ENCODE peak calls at places on chromosomes 4 and X, in nine cellular contexts. U is RWPE1; F is astrocyte; Y is dorsolateral prefrontal cortex; P is A549; B is PC-9; W is IMR-90; V is tibial nerve; A is CD4-positive, alpha-beta T cell. G is an unnamed sample.

GRCh38 chr4:109432676-109433075 is 939 bp upstream of the SEC24B start:
- DNase-seq in U (no peak), F (peak; percentile 73), Y (no peak), P (peak; percentile 12), B (no peak), W (peak; percentile 77), V (no peak), A (no peak), G (no peak)

GRCh38 chr4:96170198-96170597 is 330.3 kb downstream of the PDHA2 start:
- DNase-seq in U (no peak), F (no peak), Y (no peak), P (peak; percentile 3), B (no peak), W (no peak), V (no peak), A (no peak), G (no peak)

GRCh38 chr4:119020158-119020557 is 115.5 kb upstream of the MYOZ2 start:
- DNase-seq in U (no peak), F (peak; percentile 70), Y (no peak), P (no peak), B (no peak), W (peak; percentile 80), V (no peak), A (no peak), G (no peak)

GRCh38 chrX:9133426-9133825 is 99.5 kb upstream of the FAM9B start:
- DNase-seq in U (no peak), F (peak; percentile 63), Y (no peak), P (no peak), B (no peak), W (peak; percentile 64), V (no peak), A (no peak), G (no peak)

GRCh38 chrX:11341274-11342256 is 48.4 kb downstream of the AMELX start:
- DNase-seq in U (peak; percentile 36), F (peak; percentile 79), Y (no peak), P (peak; percentile 8), B (no peak), W (peak; percentile 79), V (peak; percentile 38), A (no peak), G (no peak)

GRCh38 chrX:50787099-50787498 is 26.9 kb downstream of the SHROOM4 start:
- DNase-seq in U (no peak), F (no peak), Y (no peak), P (no peak), B (no peak), W (no peak), V (no peak), A (no peak), G (no peak)

GRCh38 chrX:31233941-31234496 is 162.2 kb upstream of the FTHL17 start:
- DNase-seq in U (no peak), F (no peak), Y (no peak), P (no peak), B (no peak), W (no peak), V (no peak), A (no peak), G (no peak)

GRCh38 chr4:83212041-83212851 is 72.4 kb downstream of the COQ2 start:
- DNase-seq in U (peak; percentile 49), F (no peak), Y (no peak), P (no peak), B (peak; percentile 44), W (no peak), V (no peak), A (peak; percentile 60), G (peak; percentile 70)

GRCh38 chrX:16610121-16610565 is 39.8 kb upstream of the S100G start:
- DNase-seq in U (peak; percentile 3), F (peak; percentile 64), Y (no peak), P (no peak), B (no peak), W (peak; percentile 74), V (no peak), A (no peak), G (no peak)

GRCh38 chr4:176883108-176883550 is 90.4 kb upstream of the VEGFC start:
- DNase-seq in U (no peak), F (peak; percentile 55), Y (no peak), P (peak; percentile 64), B (no peak), W (peak; percentile 27), V (no peak), A (no peak), G (no peak)

GRCh38 chr4:3440011-3440410 is 1.8 kb upstream of the HGFAC start:
- DNase-seq in U (no peak), F (no peak), Y (no peak), P (no peak), B (peak; percentile 50), W (no peak), V (no peak), A (no peak), G (no peak)

GRCh38 chrX:68732906-68733493 is 85.5 kb downstream of the STARD8 start:
- DNase-seq in U (peak; percentile 38), F (peak; percentile 2), Y (no peak), P (peak; percentile 64), B (peak; percentile 54), W (peak; percentile 31), V (peak; percentile 71), A (peak; percentile 51), G (peak; percentile 0)

GRCh38 chr4:54091637-54092404 is 8.1 kb upstream of the GSX2 start:
- DNase-seq in U (peak; percentile 61), F (peak; percentile 49), Y (peak; percentile 86), P (peak; percentile 68), B (peak; percentile 44), W (peak; percentile 70), V (peak; percentile 59), A (peak; percentile 84), G (no peak)

GRCh38 chrX:13898603-13899002 is 81.7 kb upstream of the GPM6B start:
- DNase-seq in U (peak; percentile 57), F (no peak), Y (no peak), P (no peak), B (no peak), W (peak; percentile 71), V (no peak), A (no peak), G (peak; percentile 77)

GRCh38 chrX:119419146-119419545 is 20.0 kb downstream of the SLC25A43 start:
- DNase-seq in U (no peak), F (no peak), Y (no peak), P (no peak), B (no peak), W (no peak), V (no peak), A (no peak), G (no peak)

GRCh38 chr4:20565075-20565721 is 135.1 kb upstream of the PACRGL start:
- DNase-seq in U (no peak), F (peak; percentile 87), Y (no peak), P (no peak), B (no peak), W (peak; percentile 67), V (no peak), A (no peak), G (no peak)

GRCh38 chrX:13688772-13689518 is at the start of gene RAB9A:
- DNase-seq in U (peak; percentile 68), F (peak; percentile 32), Y (peak; percentile 86), P (peak; percentile 78), B (peak; percentile 88), W (peak; percentile 68), V (peak; percentile 72), A (peak; percentile 69), G (no peak)

DNA sequence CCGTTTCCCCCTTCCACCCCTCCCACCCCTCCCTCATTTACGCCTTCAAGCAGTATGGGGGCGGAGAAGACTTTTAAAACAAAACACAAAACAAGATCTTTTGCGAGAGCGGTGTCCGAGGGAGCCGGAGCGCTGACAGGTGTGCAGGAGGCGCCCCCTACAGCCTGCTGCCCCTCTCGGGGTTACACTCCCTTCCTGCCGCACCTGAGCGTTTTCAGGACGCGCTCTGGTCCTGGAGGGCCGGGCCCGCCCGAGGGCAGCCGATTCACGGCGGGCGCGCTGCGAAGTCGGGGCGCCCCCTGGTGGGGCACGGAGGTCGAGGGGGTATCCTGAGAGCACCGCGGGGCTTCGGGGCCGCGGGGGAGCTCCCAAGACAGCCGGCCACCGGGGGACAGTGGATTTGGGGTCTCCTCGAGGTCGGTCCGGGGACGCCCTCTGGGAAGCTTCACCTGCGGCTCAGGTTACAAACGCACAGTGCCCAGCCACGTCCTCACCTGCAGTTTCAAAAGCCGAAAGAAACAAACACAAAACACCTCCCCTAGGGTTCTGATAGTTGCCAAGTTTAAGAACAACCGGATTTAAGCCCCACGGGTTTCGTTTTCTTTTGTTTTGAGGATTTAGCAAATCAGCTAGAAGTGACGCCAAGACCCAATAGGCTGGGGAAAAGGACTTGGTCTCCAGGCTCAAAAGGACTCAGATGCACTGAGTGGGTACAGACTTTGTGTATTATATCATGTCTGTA is 8.0 kb upstream of the NEUROG2 start:
- DNase-seq in U (peak; percentile 49), F (no peak), Y (no peak), P (peak; percentile 54), B (peak; percentile 87), W (no peak), V (no peak), A (peak; percentile 65), G (no peak)
- H3K27ac ChIP-seq in U (no peak overlapping the region), F (no peak overlapping the region), Y (no peak overlapping the region), P (peak overlapping the region; percentile 41), B (no peak overlapping the region), W (no peak overlapping the region), V (no peak overlapping the region), A (no peak overlapping the region), G (no peak overlapping the region)

GRCh38 chr4:146244496-146244895 is 30.2 kb downstream of the REELD1 start:
- DNase-seq in U (no peak), F (no peak), Y (no peak), P (no peak), B (no peak), W (no peak), V (no peak), A (no peak), G (no peak)
- H3K27ac ChIP-seq in U (no peak overlapping the region), F (no peak overlapping the region), Y (no peak overlapping the region), P (peak overlapping the region; percentile 50), B (no peak overlapping the region), W (no peak overlapping the region), V (no peak overlapping the region), A (no peak overlapping the region), G (no peak overlapping the region)

DNA sequence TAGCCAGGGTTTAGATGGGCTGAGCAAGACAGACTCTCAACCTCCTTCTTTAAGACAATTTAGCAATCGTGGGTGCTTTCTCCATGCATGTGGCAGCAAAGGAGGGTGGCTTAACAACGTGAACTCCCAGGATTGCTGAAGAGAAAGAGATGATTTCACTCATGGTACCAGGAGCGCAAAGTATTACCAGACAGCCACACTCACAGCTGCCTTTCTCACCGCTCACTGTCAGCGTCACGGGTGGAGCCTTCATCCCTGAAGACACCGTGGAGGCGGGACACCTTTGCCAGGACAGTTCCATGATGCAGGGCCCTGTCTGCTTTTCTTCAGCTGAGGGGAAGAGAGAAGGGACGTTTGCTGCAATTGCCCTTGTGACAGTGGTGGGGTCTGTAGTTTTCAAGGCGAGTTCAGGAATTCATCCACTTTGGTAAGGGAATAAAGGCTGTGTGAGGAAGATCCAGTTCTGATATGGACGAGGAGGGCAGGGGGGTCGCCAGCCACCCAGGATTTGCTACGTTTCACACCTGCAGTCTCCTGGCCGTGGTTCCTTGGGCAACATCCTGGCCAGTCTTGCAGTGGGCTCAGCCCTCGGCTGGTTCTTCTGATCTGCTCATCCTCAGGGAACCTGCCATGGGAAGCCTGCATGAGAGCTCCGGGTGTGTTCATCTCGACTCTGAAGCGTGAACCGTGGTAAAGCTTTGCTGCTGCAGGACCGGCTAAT is 212.6 kb upstream of the PSAPL1 start:
- DNase-seq in U (no peak), F (no peak), Y (no peak), P (no peak), B (no peak), W (no peak), V (no peak), A (no peak), G (no peak)
- H3K27ac ChIP-seq in U (peak overlapping the region; percentile 98), F (peak overlapping the region; percentile 58), Y (no peak overlapping the region), P (peak overlapping the region; percentile 69), B (no peak overlapping the region), W (no peak overlapping the region), V (no peak overlapping the region), A (no peak overlapping the region), G (no peak overlapping the region)

GRCh38 chr4:7160951-7161440 is 31.3 kb upstream of the SORCS2 start:
- DNase-seq in U (no peak), F (no peak), Y (no peak), P (no peak), B (no peak), W (no peak), V (no peak), A (no peak), G (no peak)
- H3K27ac ChIP-seq in U (no peak overlapping the region), F (no peak overlapping the region), Y (no peak overlapping the region), P (no peak overlapping the region), B (no peak overlapping the region), W (no peak overlapping the region), V (no peak overlapping the region), A (no peak overlapping the region), G (no peak overlapping the region)